ENCODE peak calls at places on chromosomes 3 and 15, in four cellular contexts. One of them, this sample, is unnamed.
A peak's percentile ranks its signal among the peaks of the same experiment; 100 is the strongest.

GRCh38 chr3:126550488-126551051 is 8.2 kb downstream of the C3orf22 start:
- DNase-seq in sigmoid colon: peak; percentile 40
- DNase-seq in IMR-90: no peak
- DNase-seq in AG09309: no peak
- DNase-seq in this sample: no peak

GRCh38 chr15:73859236-73859635 is 14.1 kb upstream of the TBC1D21 start:
- DNase-seq in sigmoid colon: no peak
- DNase-seq in IMR-90: no peak
- DNase-seq in AG09309: no peak
- DNase-seq in this sample: no peak

GRCh38 chr15:68230157-68231100 is 901 bp upstream of the CLN6 start:
- DNase-seq in sigmoid colon: no peak
- DNase-seq in AG09309: no peak
- DNase-seq in IMR-90: peak; percentile 10
- DNase-seq in this sample: peak; percentile 20

GRCh38 chr3:73950781-73951180 is 326.0 kb upstream of the PDZRN3 start:
- DNase-seq in sigmoid colon: no peak
- DNase-seq in IMR-90: no peak
- DNase-seq in AG09309: no peak
- DNase-seq in this sample: no peak

GRCh38 chr3:29978036-29978435 is 628.4 kb upstream of the TGFBR2 start:
- DNase-seq in AG09309: no peak
- DNase-seq in sigmoid colon: no peak
- DNase-seq in IMR-90: no peak
- DNase-seq in this sample: peak; percentile 3

GRCh38 chr3:180335056-180335455 is 266.9 kb upstream of the TTC14 start:
- DNase-seq in AG09309: no peak
- DNase-seq in IMR-90: no peak
- DNase-seq in sigmoid colon: no peak
- DNase-seq in this sample: no peak

GRCh38 chr3:152299243-152299976 is 30.7 kb downstream of the MBNL1 start:
- DNase-seq in sigmoid colon: peak; percentile 74
- DNase-seq in AG09309: no peak
- DNase-seq in IMR-90: no peak
- DNase-seq in this sample: no peak

GRCh38 chr3:4290272-4290893 is 12.8 kb upstream of the SETMAR start:
- DNase-seq in IMR-90: peak; percentile 48
- DNase-seq in sigmoid colon: no peak
- DNase-seq in AG09309: peak; percentile 13
- DNase-seq in this sample: no peak

GRCh38 chr3:41522620-41523019 is 323.3 kb downstream of the CTNNB1 start:
- DNase-seq in AG09309: no peak
- DNase-seq in sigmoid colon: no peak
- DNase-seq in IMR-90: no peak
- DNase-seq in this sample: no peak

GRCh38 chr15:84891339-84891738 is 6.9 kb downstream of the SLC28A1 start:
- DNase-seq in sigmoid colon: no peak
- DNase-seq in IMR-90: no peak
- DNase-seq in AG09309: no peak
- DNase-seq in this sample: no peak

GRCh38 chr3:145807990-145808389 is 353.0 kb downstream of the PLOD2 start:
- DNase-seq in AG09309: peak; percentile 2
- DNase-seq in sigmoid colon: no peak
- DNase-seq in IMR-90: peak; percentile 6
- DNase-seq in this sample: peak; percentile 19

GRCh38 chr3:16841906-16842709 is 42.6 kb upstream of the PLCL2 start:
- DNase-seq in sigmoid colon: peak; percentile 71
- DNase-seq in AG09309: no peak
- DNase-seq in IMR-90: no peak
- DNase-seq in this sample: no peak

GRCh38 chr3:40137586-40138295 is 171.8 kb upstream of the EIF1B start:
- DNase-seq in sigmoid colon: no peak
- DNase-seq in IMR-90: no peak
- DNase-seq in AG09309: peak; percentile 40
- DNase-seq in this sample: peak; percentile 78

GRCh38 chr3:64267774-64268604 is 42.7 kb upstream of the PRICKLE2 start:
- DNase-seq in AG09309: peak; percentile 45
- DNase-seq in sigmoid colon: peak; percentile 94
- DNase-seq in IMR-90: peak; percentile 68
- DNase-seq in this sample: peak; percentile 58

GRCh38 chr3:149638401-149639092 is 19.3 kb downstream of the WWTR1 start:
- DNase-seq in IMR-90: peak; percentile 88
- DNase-seq in sigmoid colon: no peak
- DNase-seq in AG09309: no peak
- DNase-seq in this sample: peak; percentile 65

GRCh38 chr3:169541528-169541927 is 122.0 kb downstream of the MECOM start:
- DNase-seq in sigmoid colon: no peak
- DNase-seq in IMR-90: no peak
- DNase-seq in AG09309: no peak
- DNase-seq in this sample: no peak

GRCh38 chr3:12197475-12197874 is 38.8 kb upstream of the TIMP4 start:
- DNase-seq in AG09309: no peak
- DNase-seq in sigmoid colon: no peak
- DNase-seq in IMR-90: no peak
- DNase-seq in this sample: no peak

GRCh38 chr3:150770662-150771061 is 7.7 kb upstream of the SIAH2 start:
- DNase-seq in IMR-90: no peak
- DNase-seq in sigmoid colon: no peak
- DNase-seq in AG09309: no peak
- DNase-seq in this sample: no peak

GRCh38 chr3:97764186-97765055 is at the start of gene ARL6:
- DNase-seq in sigmoid colon: peak; percentile 90
- DNase-seq in AG09309: peak; percentile 41
- DNase-seq in IMR-90: peak; percentile 86
- DNase-seq in this sample: peak; percentile 81
- TF ChIP-seq CTCF in sigmoid colon: no peak
- TF ChIP-seq CTCF in AG09309: peak; percentile 14
- TF ChIP-seq CTCF in IMR-90: no peak
- TF ChIP-seq CTCF in this sample: peak; percentile 35

DNA sequence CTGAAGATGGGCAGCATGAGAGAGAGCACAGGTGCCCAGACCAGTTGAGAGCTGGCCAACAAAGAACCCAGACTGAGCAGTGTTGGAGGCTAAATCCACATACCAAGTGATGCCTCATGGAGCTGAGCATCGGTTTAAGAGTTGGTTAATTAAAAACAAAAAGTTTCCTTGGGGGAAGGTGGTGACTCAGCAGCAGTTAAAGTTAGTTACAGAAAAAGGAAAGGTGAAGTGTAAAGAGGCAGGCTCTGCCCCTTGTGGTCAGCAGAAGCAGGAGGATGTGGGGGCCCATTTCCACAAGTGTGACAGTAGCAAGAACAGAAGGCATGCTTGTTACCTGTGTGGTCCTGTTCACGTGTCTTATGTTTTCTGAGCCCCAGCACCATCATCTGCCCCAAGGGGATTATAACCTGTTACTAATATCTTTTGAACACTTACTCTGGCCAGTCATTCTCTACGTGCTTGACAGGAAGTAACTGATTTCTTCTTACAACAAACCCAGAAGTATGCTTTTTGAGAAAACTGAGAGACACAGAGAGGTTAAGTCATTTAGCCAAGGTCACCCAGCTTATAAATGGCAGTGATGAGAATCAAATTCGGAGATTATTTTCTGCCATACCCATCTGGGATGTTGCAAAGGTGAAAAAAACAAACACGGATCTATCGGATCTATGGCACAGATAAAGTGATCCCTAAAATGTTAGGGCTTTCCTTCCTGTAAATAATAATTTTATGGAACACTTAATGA is 91.0 kb downstream of the EPHB1 start:
- DNase-seq in sigmoid colon: no peak
- DNase-seq in AG09309: peak; percentile 21
- DNase-seq in IMR-90: no peak
- DNase-seq in this sample: peak; percentile 53
- TF ChIP-seq CTCF in sigmoid colon: no peak
- TF ChIP-seq CTCF in AG09309: peak; percentile 46
- TF ChIP-seq CTCF in IMR-90: no peak
- TF ChIP-seq CTCF in this sample: peak; percentile 60

GRCh38 chr3:9078561-9079240 is 115.4 kb upstream of the RAD18 start:
- DNase-seq in sigmoid colon: no peak
- DNase-seq in IMR-90: no peak
- DNase-seq in AG09309: no peak
- DNase-seq in this sample: no peak
- TF ChIP-seq CTCF in sigmoid colon: no peak
- TF ChIP-seq CTCF in IMR-90: no peak
- TF ChIP-seq CTCF in AG09309: no peak
- TF ChIP-seq CTCF in this sample: peak; percentile 39

GRCh38 chr3:167394003-167394402 is 13.9 kb upstream of the ZBBX start:
- DNase-seq in AG09309: no peak
- DNase-seq in sigmoid colon: no peak
- DNase-seq in IMR-90: no peak
- DNase-seq in this sample: no peak
- TF ChIP-seq CTCF in AG09309: no peak
- TF ChIP-seq CTCF in sigmoid colon: no peak
- TF ChIP-seq CTCF in IMR-90: no peak
- TF ChIP-seq CTCF in this sample: no peak

DNA sequence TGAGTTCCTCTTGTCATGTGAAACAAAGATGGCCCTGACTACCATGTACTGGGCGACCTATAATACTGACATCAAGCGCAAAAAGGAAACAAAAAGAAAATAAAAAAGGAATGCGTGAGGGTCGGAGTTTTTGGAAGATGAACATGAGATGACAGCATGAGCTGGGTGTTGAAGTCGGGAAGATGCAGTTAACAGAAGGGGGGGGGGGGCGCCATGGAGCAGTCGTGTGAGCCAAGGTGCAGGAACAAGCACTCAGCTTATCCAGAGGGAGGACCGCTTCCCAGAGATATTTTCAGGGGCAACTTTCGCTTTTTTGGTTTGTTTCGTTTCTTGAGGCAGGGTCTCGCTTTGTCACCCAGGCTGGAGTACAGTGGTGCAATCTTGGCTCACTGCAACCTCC is 110.2 kb downstream of the RORA start:
- DNase-seq in AG09309: no peak
- DNase-seq in IMR-90: no peak
- DNase-seq in sigmoid colon: no peak
- DNase-seq in this sample: no peak
- TF ChIP-seq CTCF in AG09309: no peak
- TF ChIP-seq CTCF in IMR-90: peak; percentile 3
- TF ChIP-seq CTCF in sigmoid colon: no peak
- TF ChIP-seq CTCF in this sample: no peak

DNA sequence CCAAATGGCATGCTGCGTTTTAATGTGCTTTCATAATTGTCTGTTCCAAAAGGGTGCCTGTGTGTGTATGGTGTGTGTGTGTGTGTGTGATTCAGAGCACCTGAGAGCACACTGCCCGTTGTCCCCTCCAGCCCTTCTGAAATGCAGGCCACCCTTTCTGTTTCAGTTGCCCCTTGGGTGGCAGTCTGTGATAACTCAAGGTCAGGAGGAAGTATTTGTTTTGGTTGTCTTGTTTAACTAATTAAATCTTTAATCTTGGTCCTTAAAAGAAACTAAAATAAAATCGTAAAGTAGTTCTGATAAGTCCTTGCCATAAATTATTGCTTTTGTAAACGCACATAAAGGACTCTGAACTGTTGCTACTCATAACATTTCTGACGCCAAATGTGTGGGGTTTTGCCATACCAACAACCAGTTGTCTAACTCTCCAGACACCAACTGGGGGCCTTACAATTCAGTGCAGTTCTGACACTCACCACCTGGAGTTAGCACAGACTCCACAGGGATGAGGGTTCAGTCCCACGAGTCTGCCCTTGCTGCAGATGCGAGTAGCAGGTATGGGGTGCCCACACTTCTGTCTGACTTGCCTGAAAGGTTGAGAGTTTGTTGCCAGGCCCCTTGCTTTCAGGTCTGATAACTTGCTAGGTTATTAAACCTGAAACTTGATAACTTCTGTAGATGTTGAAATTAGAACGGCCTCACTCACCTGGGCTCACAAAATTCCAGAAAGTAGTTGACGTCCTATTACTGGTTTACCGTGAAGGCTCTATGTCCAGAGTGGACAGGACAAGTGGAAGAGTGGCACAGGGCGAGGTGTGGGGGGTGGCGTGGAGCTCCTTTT is 157.3 kb downstream of the IGF1R start:
- DNase-seq in AG09309: no peak
- DNase-seq in IMR-90: peak; percentile 7
- DNase-seq in sigmoid colon: no peak
- DNase-seq in this sample: no peak
- TF ChIP-seq CTCF in AG09309: no peak
- TF ChIP-seq CTCF in IMR-90: no peak
- TF ChIP-seq CTCF in sigmoid colon: peak; percentile 21
- TF ChIP-seq CTCF in this sample: peak; percentile 45

This sample was measured in HFFc6.